ENCODE peak calls at places on chromosomes 12 and 14, in four cellular contexts. K is HCT116, P is K562, D is H1. V is an unnamed sample.

GRCh38 chr12:120118710-120119097 is 2.2 kb upstream of the RAB35 start:
- DNase-seq in D (no peak), P (no peak), K (no peak), V (no peak)

GRCh38 chr14:73237219-73237785 is at the start of gene PAPLN:
- DNase-seq in D (no peak), P (no peak), K (peak), V (no peak)

GRCh38 chr12:24905431-24905830 is 43.5 kb downstream of the BCAT1 start:
- DNase-seq in K (no peak), P (no peak), D (no peak), V (no peak)

GRCh38 chr14:99041820-99042174 is 230.2 kb downstream of the BCL11B start:
- DNase-seq in K (no peak), D (no peak), P (no peak), V (no peak)

GRCh38 chr14:82796081-82796480 is 1262.4 kb upstream of the SEL1L start:
- DNase-seq in P (no peak), K (no peak), D (no peak), V (no peak)

GRCh38 chr14:54398028-54398368 is 1.2 kb downstream of the CDKN3 start:
- DNase-seq in K (no peak), P (no peak), D (no peak), V (no peak)

GRCh38 chr14:105390849-105391500 is 7.4 kb upstream of the TEX22 start:
- DNase-seq in K (no peak), D (no peak), P (no peak), V (no peak)

GRCh38 chr12:9948606-9949286 is 16.6 kb upstream of the CLEC2A start:
- DNase-seq in K (no peak), D (no peak), P (no peak), V (peak)

GRCh38 chr12:103737881-103738280 is 103.2 kb downstream of the NT5DC3 start:
- DNase-seq in D (no peak), K (no peak), P (no peak), V (no peak)

GRCh38 chr12:109393437-109394345 is 46.0 kb downstream of the MYO1H start:
- DNase-seq in D (no peak), K (peak), P (peak), V (no peak)

GRCh38 chr14:51643137-51643536 is 8.6 kb upstream of the FRMD6 start:
- DNase-seq in P (no peak), D (no peak), K (no peak), V (no peak)

GRCh38 chr12:53061404-53062010 is 11.6 kb downstream of the TNS2 start:
- DNase-seq in K (peak), D (no peak), P (peak), V (no peak)

GRCh38 chr14:85131523-85131922 is 398.4 kb upstream of the FLRT2 start:
- DNase-seq in P (no peak), D (peak), K (no peak), V (no peak)

GRCh38 chr14:29016050-29016900 is 249.7 kb downstream of the FOXG1 start:
- DNase-seq in P (peak), D (peak), K (no peak), V (no peak)

GRCh38 chr12:104750061-104750460 is 208.0 kb downstream of the SLC41A2 start:
- DNase-seq in P (no peak), D (no peak), K (no peak), V (no peak)

GRCh38 chr12:3757261-3757660 is 4.4 kb upstream of the CRACR2A start:
- DNase-seq in D (no peak), K (no peak), P (no peak), V (no peak)

GRCh38 chr14:75206190-75206589 is 29.8 kb upstream of the TMED10 start:
- DNase-seq in P (no peak), K (no peak), D (no peak), V (no peak)

GRCh38 chr12:51362747-51363342 is 16.4 kb upstream of the CELA1 start:
- DNase-seq in D (no peak), K (no peak), P (peak), V (no peak)

DNA sequence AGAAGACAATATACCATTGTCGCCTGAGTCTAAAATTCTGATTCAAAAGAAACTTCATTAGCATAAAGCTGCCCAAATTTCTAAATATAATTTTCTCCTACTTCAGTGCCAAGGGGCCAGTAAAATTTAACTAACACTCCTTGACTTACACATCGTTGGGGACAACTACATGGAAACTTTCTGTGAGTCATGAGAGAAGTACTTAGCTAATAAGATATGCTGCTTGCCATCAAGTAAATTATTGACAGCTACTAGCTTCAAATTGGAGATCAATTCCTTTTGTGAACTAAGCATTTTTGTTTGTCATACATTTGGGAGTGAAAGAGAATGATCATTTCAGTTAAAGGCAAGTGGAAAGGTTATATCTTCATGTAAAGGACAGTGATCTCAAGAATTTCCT is 373.3 kb downstream of the MDGA2 start:
- DNase-seq in P (no peak), D (no peak), K (no peak), V (no peak)
- TF ChIP-seq EGR1 in P (no peak), D (no peak), K (no peak), V (no peak)

GRCh38 chr12:49344486-49345047 is 2.1 kb upstream of the DNAJC22 start:
- DNase-seq in K (no peak), D (no peak), P (no peak), V (no peak)
- TF ChIP-seq EGR1 in K (no peak), D (no peak), P (no peak), V (no peak)

DNA sequence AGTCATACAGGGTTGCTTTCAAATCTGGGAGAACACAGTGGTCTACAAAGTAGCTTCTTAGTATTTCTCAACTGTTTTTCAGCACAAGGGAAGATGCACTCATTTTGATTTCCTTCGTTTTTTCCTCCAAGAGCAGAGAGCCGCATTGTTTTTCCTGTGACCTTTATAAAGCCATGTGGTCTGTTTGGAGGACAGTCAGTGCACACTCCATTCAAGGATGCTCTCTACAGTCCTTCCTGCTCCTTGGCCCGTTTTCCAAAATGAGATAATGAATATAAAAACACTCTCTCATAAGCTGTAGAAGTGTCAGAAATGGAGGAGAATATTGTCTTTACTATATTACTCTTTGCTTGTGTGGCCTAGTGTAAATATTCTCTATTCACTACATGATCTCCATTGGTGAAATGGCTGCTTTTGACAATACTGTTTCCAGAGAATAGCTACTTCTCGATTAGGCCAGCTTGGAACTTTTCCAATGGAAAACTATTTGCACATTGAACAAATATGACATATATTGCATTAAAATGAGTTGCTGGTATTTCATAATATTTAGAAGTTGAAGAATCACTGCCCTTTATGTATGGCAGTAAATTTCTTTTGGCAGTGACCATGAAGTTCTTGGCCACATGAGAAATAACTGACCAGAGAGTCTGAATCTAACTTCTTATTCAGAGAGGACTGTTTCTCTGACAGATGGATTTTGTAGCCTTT is 393.1 kb upstream of the RGS6 start:
- DNase-seq in K (no peak), D (no peak), P (no peak), V (no peak)
- TF ChIP-seq EGR1 in K (no peak), D (no peak), P (no peak), V (no peak)

DNA sequence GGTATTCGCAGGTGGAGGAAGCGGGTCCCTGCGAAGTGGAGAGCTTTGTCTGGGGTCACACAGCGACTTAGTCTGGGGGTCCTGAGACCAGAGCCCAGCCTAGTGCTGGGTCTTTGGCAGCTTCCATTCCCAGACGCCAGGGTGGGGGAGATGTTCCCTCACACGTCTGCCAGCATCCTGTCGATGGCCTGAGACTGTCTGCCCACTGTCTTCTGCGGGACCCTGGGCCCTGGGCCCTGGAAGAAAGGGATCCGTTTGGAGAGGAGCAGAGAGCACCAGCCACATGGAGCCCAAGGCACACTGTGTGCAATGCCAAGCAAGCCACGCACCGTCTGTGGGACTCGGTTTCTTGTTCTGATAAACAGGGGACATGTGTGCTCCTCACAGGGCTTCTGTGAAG is 197.2 kb downstream of the KIF26A start:
- DNase-seq in K (no peak), D (no peak), P (no peak), V (no peak)
- TF ChIP-seq EGR1 in K (no peak), D (no peak), P (no peak), V (no peak)

DNA sequence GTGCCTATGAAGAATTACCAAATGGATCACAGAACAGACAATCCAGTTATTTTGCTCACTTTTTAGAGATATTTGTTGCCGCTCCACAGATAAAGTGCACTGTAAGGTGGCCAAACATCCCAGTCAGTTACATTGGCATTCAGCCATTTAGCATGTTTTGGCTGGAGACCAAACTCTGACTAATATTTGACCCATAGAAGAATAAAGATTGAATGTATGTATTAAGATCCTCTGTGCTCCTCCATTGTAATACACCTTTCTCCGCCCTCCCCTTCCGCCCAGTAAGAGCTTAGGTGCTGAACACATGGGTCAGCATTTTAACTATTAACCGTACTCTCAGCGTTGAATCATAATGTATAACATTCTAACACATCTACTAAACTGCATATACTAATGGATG is 163.4 kb downstream of the ANO6 start:
- DNase-seq in K (peak), P (no peak), D (no peak), V (no peak)
- TF ChIP-seq EGR1 in K (no peak), P (no peak), D (no peak), V (no peak)

DNA sequence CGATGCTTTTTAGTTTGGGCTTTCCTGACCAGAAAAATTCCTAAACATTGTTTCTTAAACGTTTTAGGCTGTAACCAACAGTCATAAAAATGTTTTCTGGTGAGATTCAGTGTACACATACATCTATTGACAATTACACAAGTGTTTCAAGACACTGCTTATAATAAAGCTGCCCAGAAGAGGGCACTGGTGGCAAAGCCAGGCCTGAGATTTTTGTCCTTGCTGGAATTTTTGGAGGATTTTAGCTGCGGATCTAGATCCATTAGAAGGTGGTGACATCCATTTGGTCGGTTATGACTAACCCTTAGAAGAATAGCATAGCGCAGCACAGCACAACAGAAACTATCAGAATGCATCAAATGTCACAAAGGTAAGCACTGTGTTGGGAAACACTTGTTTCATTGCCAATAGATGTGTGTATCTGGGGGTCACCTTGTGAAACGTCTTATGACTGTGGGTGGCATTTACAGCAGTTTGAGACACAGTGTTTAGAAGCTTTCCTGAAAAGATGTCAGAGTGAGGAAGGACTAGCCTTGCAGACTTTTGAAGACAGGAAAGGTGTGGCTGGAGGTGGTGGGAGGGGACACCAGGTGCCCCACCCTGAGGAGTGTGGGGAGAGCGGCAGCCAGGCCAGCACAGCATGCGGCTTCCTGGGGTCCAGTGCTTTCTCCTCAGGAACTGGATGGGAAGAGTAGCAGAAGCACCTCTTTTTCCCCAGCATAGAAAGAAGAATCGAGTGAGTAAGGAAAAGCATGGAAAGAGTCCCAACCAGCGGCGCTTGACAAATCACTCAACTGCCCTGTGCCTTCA is 54.7 kb upstream of the FKBP4 start:
- DNase-seq in D (no peak), P (no peak), K (no peak), V (no peak)
- TF ChIP-seq EGR1 in D (no peak), P (no peak), K (no peak), V (no peak)

DNA sequence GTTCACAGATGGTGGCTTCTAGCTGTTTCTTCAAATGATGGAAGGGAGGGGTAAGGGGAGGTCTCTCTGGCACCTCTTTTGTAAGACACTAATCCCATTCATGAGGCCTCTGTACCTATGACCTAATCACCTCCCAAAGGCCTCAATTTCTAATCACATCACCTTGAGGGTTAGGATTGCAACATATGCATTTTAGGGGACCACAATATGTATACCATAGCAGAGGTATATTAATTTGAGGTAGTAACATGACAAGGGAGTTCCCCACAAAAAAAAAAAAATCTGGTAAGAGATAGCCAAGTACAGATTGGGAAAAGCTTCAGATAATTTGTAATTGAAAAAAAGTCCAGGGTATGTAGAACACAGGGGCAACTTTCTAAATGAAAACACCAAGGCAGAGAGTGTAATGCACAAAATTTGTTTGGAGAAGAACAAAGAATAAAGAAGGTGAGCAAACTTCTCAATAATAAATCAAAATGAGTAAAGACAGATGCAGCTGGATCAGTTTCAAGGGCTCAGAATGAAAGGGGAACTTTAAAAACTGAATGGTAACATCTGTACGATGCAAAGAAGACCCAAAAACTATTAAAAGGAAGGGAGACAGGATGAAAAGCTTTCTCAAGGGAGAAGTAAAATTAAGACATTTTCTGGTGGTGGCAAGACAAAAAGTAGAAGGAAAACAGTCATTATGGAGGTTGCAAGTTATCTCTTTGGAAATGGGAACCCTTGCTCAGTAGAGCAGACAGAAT is 125.5 kb upstream of the DCN start:
- DNase-seq in K (no peak), D (no peak), P (no peak), V (no peak)
- TF ChIP-seq EGR1 in K (no peak), D (no peak), P (no peak), V (no peak)

GRCh38 chr12:6685814-6686213 is 3.4 kb downstream of the ZNF384 start:
- DNase-seq in K (no peak), D (no peak), P (no peak), V (no peak)

GRCh38 chr12:6688543-6688999 is 604 bp downstream of the ZNF384 start:
- DNase-seq in P (no peak), D (peak), K (no peak), V (peak)

GRCh38 chr12:6689000-6689882 is at the start of gene ZNF384:
- DNase-seq in K (peak), D (peak), P (peak), V (peak)

DNA sequence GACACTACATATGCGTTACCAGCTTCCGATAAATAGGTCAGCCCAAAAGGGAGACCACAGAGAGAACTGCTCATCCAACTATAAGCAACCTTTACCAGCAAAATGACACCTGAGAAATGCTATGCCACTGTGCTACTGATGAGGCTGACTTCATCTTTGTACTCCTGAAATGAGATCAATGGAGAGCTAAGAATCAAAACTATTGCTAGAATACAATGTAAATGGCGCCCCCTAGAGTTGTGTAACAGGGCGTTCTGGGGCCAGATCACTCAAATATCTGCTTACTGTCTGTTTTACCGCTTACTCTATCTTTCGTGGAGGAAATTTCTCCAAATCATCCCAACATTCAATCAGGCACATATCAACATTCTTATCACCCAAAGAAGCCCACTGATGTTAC is 4.6 kb downstream of the ZNF384 start:
- DNase-seq in D (no peak), P (peak), K (peak), V (no peak)
- TF ChIP-seq EGR1 in D (no peak), P (no peak), K (no peak), V (no peak)

GRCh38 chr12:6958609-6959375 is 7.6 kb downstream of the PTPN6 start:
- DNase-seq in D (no peak), P (no peak), K (no peak), V (no peak)
- TF ChIP-seq EGR1 in D (no peak), P (no peak), K (no peak), V (peak)

V was measured in GM12878.